ENCODE peak calls at places on chromosomes 4 and X, in ten cellular contexts. O is left ventricle myocardium inferior, D is dorsolateral prefrontal cortex, X is Calu3, L is foreskin fibroblast, B is gastrocnemius medialis, N is astrocyte of the spinal cord, I is endothelial cell, S is glutamatergic neuron, C is fibroblast of pulmonary artery. U is an unnamed sample.

GRCh38 chr4:4524364-4524763 is 17.5 kb downstream of the STX18 start:
- DNase-seq in X (no peak), O (no peak), I (peak), B (no peak), S (no peak), D (no peak), N (no peak), C (no peak), L (no peak), U (peak)

GRCh38 chr4:185508162-185508561 is 27.1 kb downstream of the PDLIM3 start:
- DNase-seq in S (no peak), B (no peak), I (no peak), C (no peak), X (peak), N (no peak), D (no peak), L (no peak), O (no peak), U (no peak)

GRCh38 chr4:114263233-114263632 is 283.8 kb upstream of the ARSJ start:
- DNase-seq in C (peak), N (peak), O (no peak), X (no peak), S (no peak), I (no peak), L (peak), D (no peak), B (no peak), U (no peak)

GRCh38 chrX:24498181-24498580 is 33.1 kb downstream of the PDK3 start:
- DNase-seq in D (no peak), X (peak), S (peak), O (no peak), N (peak), C (peak), L (no peak), B (no peak), I (peak), U (no peak)

GRCh38 chr4:13325744-13326143 is 158.4 kb downstream of the RAB28 start:
- DNase-seq in S (no peak), C (no peak), I (no peak), D (no peak), L (no peak), B (no peak), X (no peak), O (no peak), N (no peak), U (no peak)

GRCh38 chr4:23775694-23776093 is 114.2 kb downstream of the PPARGC1A start:
- DNase-seq in L (no peak), O (no peak), S (no peak), X (peak), C (no peak), N (no peak), B (no peak), I (no peak), D (no peak), U (no peak)

GRCh38 chr4:89762311-89762710 is 74.7 kb downstream of the SNCA start:
- DNase-seq in I (no peak), X (no peak), N (no peak), S (no peak), O (no peak), L (no peak), D (no peak), C (no peak), B (no peak), U (no peak)

GRCh38 chr4:113256946-113257345 is 207.5 kb downstream of the ANK2 start:
- DNase-seq in L (peak), N (no peak), D (no peak), X (no peak), C (peak), O (no peak), S (no peak), I (no peak), B (no peak), U (no peak)

GRCh38 chrX:105191878-105192277 is 28.6 kb downstream of the TEX13A start:
- DNase-seq in D (no peak), O (no peak), L (no peak), X (peak), I (peak), S (peak), C (peak), N (peak), B (no peak), U (peak)

GRCh38 chrX:96713303-96713702 is 28.7 kb downstream of the DIAPH2 start:
- DNase-seq in I (no peak), D (no peak), N (no peak), S (no peak), X (peak), O (no peak), C (no peak), L (no peak), B (no peak), U (no peak)

GRCh38 chr4:38870098-38870850 is 2.7 kb downstream of the FAM114A1 start:
- DNase-seq in X (no peak), N (no peak), B (no peak), C (no peak), D (no peak), I (no peak), L (peak), S (no peak), O (no peak), U (no peak)

GRCh38 chr4:168769416-168769815 is 240.6 kb downstream of the CBR4 start:
- DNase-seq in S (no peak), X (no peak), B (no peak), N (peak), D (no peak), O (no peak), C (peak), L (peak), I (no peak), U (no peak)

GRCh38 chr4:93317046-93317445 is 511.5 kb upstream of the ATOH1 start:
- DNase-seq in N (no peak), S (no peak), C (no peak), O (no peak), X (no peak), I (no peak), D (no peak), L (no peak), B (no peak), U (no peak)

GRCh38 chr4:98794565-98795205 is 134.2 kb downstream of the EIF4E start:
- DNase-seq in N (peak), X (no peak), B (no peak), L (peak), O (no peak), D (no peak), C (peak), I (no peak), S (no peak), U (no peak)

GRCh38 chr4:24806206-24806990 is 11.0 kb downstream of the SOD3 start:
- DNase-seq in D (no peak), L (no peak), X (no peak), N (no peak), S (no peak), O (no peak), B (no peak), I (no peak), C (no peak), U (no peak)

GRCh38 chr4:16212138-16212782 is 14.0 kb downstream of the TAPT1 start:
- DNase-seq in S (no peak), N (no peak), L (no peak), X (no peak), D (no peak), C (no peak), O (no peak), B (no peak), I (no peak), U (no peak)

GRCh38 chrX:87914726-87915125 is 397.1 kb downstream of the KLHL4 start:
- DNase-seq in C (no peak), L (no peak), S (no peak), D (no peak), O (no peak), I (no peak), X (no peak), B (no peak), N (no peak), U (no peak)

GRCh38 chrX:68868902-68869800 is 40.3 kb downstream of the EFNB1 start:
- DNase-seq in B (no peak), D (no peak), N (no peak), O (no peak), S (no peak), C (no peak), X (no peak), I (no peak), L (no peak), U (no peak)

GRCh38 chr4:71261633-71262121 is 77.1 kb upstream of the SLC4A4 start:
- DNase-seq in D (no peak), S (no peak), L (no peak), B (no peak), C (no peak), I (no peak), N (no peak), X (no peak), O (no peak), U (no peak)

GRCh38 chrX:133965321-133965720 is 20.1 kb downstream of the GPC3 start:
- DNase-seq in N (no peak), X (no peak), O (no peak), L (no peak), B (no peak), S (no peak), C (no peak), I (no peak), D (no peak), U (no peak)

GRCh38 chrX:53281321-53281822 is at the start of gene IQSEC2:
- DNase-seq in L (peak), B (peak), X (peak), N (peak), S (no peak), O (peak), C (peak), D (peak), I (peak), U (peak)

GRCh38 chr4:167838686-167839085 is 253.7 kb upstream of the ANXA10 start:
- DNase-seq in X (no peak), C (peak), N (peak), O (no peak), S (no peak), I (no peak), L (peak), D (no peak), B (no peak), U (no peak)

GRCh38 chr4:187366530-187367279 is 628.9 kb upstream of the ZFP42 start:
- DNase-seq in S (no peak), N (no peak), X (no peak), D (no peak), C (no peak), B (no peak), L (no peak), I (no peak), O (no peak), U (peak)

GRCh38 chr4:57550143-57550542 is 440.0 kb upstream of the IGFBP7 start:
- DNase-seq in B (no peak), I (no peak), S (no peak), O (no peak), L (no peak), X (no peak), D (no peak), N (no peak), C (no peak), U (peak)

GRCh38 chr4:74545488-74545887 is 100.6 kb downstream of the AREG start:
- DNase-seq in D (no peak), N (no peak), B (no peak), L (no peak), C (peak), X (peak), I (no peak), O (no peak), S (no peak), U (no peak)

GRCh38 chrX:74911494-74911893 is 13.8 kb downstream of the NEXMIF start:
- DNase-seq in I (no peak), O (no peak), D (no peak), X (no peak), C (no peak), L (no peak), S (no peak), N (no peak), B (no peak), U (no peak)

GRCh38 chrX:107678957-107679740 is 50.8 kb downstream of the PRPS1 start:
- DNase-seq in N (peak), D (no peak), O (peak), B (peak), L (peak), X (no peak), S (peak), C (peak), I (no peak), U (no peak)

GRCh38 chr4:163331629-163332360 is 601 bp downstream of the NPY1R start:
- DNase-seq in O (peak), S (peak), N (peak), C (peak), I (peak), L (peak), X (peak), B (no peak), D (peak), U (peak)

GRCh38 chrX:145609951-145610511 is 207.6 kb upstream of the SLITRK2 start:
- DNase-seq in L (no peak), S (no peak), D (no peak), O (no peak), B (no peak), C (no peak), I (no peak), X (no peak), N (peak), U (no peak)

GRCh38 chr4:89056953-89057398 is at the start of gene FAM13A:
- DNase-seq in X (peak), L (peak), C (peak), D (no peak), I (peak), N (peak), B (peak), S (peak), O (peak), U (peak)

GRCh38 chr4:185995665-185996064 is 73.3 kb upstream of the TLR3 start:
- DNase-seq in D (no peak), I (no peak), B (no peak), X (no peak), O (no peak), S (no peak), N (no peak), L (no peak), C (no peak), U (no peak)

GRCh38 chrX:111543212-111543762 is 31.8 kb downstream of the SERTM2 start:
- DNase-seq in C (no peak), S (no peak), B (no peak), X (no peak), I (no peak), D (no peak), N (no peak), O (no peak), L (no peak), U (no peak)

DNA sequence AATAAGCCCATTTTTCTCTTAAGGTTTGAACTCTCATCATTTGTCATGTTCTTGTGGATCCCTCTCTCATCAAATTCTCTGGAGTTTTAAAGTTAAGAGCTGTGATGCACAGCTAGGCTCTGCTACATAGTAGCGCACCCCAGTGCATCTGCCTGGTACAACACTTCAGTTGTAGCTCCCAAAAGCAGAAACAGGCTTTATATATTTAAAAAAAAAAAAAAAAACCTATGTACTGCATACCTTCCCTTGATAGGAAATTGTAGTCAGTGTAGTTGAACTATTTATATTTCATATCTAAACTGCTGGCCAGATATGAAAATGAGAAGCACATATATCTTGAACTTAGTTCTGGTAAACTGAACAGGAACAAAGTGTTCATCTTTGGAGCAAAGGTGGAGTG is 131.4 kb downstream of the KLHL13 start:
- DNase-seq in B (no peak), I (peak), D (no peak), X (no peak), S (peak), C (no peak), O (no peak), N (no peak), L (no peak), U (no peak)
- TF ChIP-seq CTCF in B (no peak), I (no peak), D (no peak), X (no peak), S (no peak), C (no peak), O (peak), N (no peak), L (no peak), U (peak)

DNA sequence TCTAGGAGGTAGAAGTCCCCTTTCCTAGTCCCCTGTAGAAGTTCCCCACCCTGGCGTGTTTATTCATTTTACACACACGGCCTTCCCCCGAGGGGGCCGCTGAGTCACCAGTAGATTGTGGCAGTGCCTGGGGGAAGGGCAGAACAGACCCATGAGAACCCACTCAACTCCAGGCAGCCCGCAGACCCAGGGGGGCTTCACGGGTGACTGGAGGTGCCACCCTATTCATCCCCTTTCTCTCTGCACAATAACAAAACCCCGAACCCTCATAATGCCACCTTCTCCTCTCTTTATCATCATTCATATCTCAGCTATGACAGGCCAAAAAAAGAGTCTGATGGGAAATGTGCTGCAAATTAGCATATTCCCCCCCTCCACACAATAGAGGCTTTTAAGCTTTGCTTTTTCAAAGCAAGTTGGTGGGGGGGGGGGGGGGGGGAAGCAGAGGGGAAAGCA is 20.4 kb upstream of the GPM6B start:
- DNase-seq in N (peak), C (no peak), B (no peak), L (no peak), O (no peak), S (peak), I (no peak), D (peak), X (no peak), U (peak)
- TF ChIP-seq CTCF in N (no peak), C (no peak), B (no peak), L (no peak), O (no peak), S (no peak), I (no peak), D (no peak), X (no peak), U (no peak)

GRCh38 chrX:47831788-47832187 is 4.9 kb upstream of the ZNF81 start:
- DNase-seq in D (no peak), B (peak), X (peak), S (peak), L (no peak), C (peak), I (peak), N (no peak), O (peak), U (peak)
- TF ChIP-seq CTCF in D (peak), B (peak), X (peak), S (peak), L (peak), C (peak), I (peak), N (peak), O (peak), U (peak)

GRCh38 chr4:125735107-125735506 is 420.4 kb downstream of the FAT4 start:
- DNase-seq in S (no peak), C (peak), N (peak), B (no peak), D (no peak), O (no peak), X (peak), L (peak), I (peak), U (peak)

GRCh38 chr4:125734504-125734903 is 419.7 kb downstream of the FAT4 start:
- DNase-seq in C (no peak), B (no peak), N (no peak), L (no peak), X (no peak), S (no peak), O (no peak), I (no peak), D (no peak), U (no peak)

GRCh38 chr4:125732682-125733081 is 417.9 kb downstream of the FAT4 start:
- DNase-seq in O (no peak), B (no peak), X (no peak), D (no peak), C (no peak), S (no peak), L (no peak), I (no peak), N (no peak), U (no peak)

GRCh38 chr4:125739760-125740159 is 425.0 kb downstream of the FAT4 start:
- DNase-seq in X (no peak), D (no peak), L (peak), C (peak), I (peak), O (no peak), B (no peak), N (peak), S (no peak), U (no peak)

DNA sequence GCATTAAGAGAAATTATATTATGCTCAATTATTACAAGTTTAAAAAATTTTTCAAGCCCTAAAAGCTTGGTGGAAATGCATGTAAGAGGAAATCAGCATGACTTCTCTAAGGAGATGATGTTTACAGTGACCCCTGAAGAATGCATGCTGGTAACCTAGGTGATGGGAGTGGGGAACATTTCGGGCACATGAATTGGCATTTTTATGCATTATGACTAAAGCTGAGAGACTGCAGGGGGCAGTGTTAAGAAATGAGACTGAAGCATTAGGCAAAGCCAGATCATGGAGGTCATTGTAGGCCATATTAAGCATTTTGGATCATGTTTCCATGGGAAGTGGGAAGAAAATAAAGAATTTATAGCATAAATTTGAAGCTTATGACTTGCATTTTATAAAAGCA is 421.3 kb downstream of the FAT4 start:
- DNase-seq in I (peak), L (peak), D (no peak), X (no peak), B (no peak), O (no peak), C (peak), S (no peak), N (peak), U (no peak)
- TF ChIP-seq CTCF in I (no peak), L (peak), D (no peak), X (no peak), B (no peak), O (no peak), C (peak), S (no peak), N (peak), U (no peak)

GRCh38 chr4:144646523-144647094 is 653 bp downstream of the HHIP start:
- DNase-seq in B (no peak), S (peak), D (peak), N (peak), I (peak), C (peak), L (no peak), O (no peak), X (peak), U (peak)
- TF ChIP-seq CTCF in B (no peak), S (no peak), D (no peak), N (peak), I (no peak), C (peak), L (no peak), O (no peak), X (no peak), U (peak)

GRCh38 chr4:155497306-155497705 is 120.5 kb upstream of the MAP9 start:
- DNase-seq in D (no peak), C (no peak), I (no peak), X (no peak), S (no peak), L (no peak), O (no peak), B (no peak), N (no peak), U (no peak)
- TF ChIP-seq CTCF in D (no peak), C (no peak), I (no peak), X (no peak), S (peak), L (no peak), O (peak), B (no peak), N (no peak), U (no peak)

GRCh38 chrX:119654112-119654531 is 38.8 kb downstream of the SEPTIN6 start:
- DNase-seq in B (peak), D (no peak), S (no peak), L (peak), X (no peak), N (peak), I (no peak), O (peak), C (peak), U (peak)
- TF ChIP-seq CTCF in B (no peak), D (no peak), S (no peak), L (peak), X (no peak), N (peak), I (no peak), O (peak), C (peak), U (no peak)

GRCh38 chr4:154018659-154019058 is 229.8 kb upstream of the SFRP2 start:
- DNase-seq in X (peak), B (no peak), I (peak), O (no peak), S (no peak), C (no peak), L (no peak), N (no peak), D (no peak), U (peak)
- TF ChIP-seq CTCF in X (no peak), B (no peak), I (no peak), O (no peak), S (no peak), C (no peak), L (no peak), N (no peak), D (no peak), U (peak)

GRCh38 chr4:6640292-6641163 is at the start of gene MRFAP1:
- DNase-seq in I (peak), L (peak), S (peak), B (peak), D (peak), O (peak), C (peak), N (peak), X (peak), U (peak)
- TF ChIP-seq CTCF in I (no peak), L (no peak), S (no peak), B (peak), D (peak), O (no peak), C (no peak), N (no peak), X (no peak), U (no peak)